ENCODE peak calls at places on chromosome 1, in ten cellular contexts. N, L, Q, D, X, K, C, R, P and G are unnamed samples.

GRCh38 chr1:28134651-28135207 is 41.8 kb downstream of the PTAFR start:
- DNase-seq in L (no peak), R (no peak), Q (no peak), P (no peak), X (no peak), D (no peak), N (no peak), K (no peak), C (no peak), G (no peak)

GRCh38 chr1:151516031-151516511 is 4.9 kb downstream of the CGN start:
- DNase-seq in R (no peak), D (no peak), Q (no peak), C (no peak), L (no peak), X (no peak), P (no peak), K (no peak), N (no peak), G (no peak)

GRCh38 chr1:71577451-71578131 is 496.8 kb upstream of the ZRANB2 start:
- DNase-seq in L (no peak), P (no peak), C (no peak), K (no peak), N (no peak), Q (no peak), D (no peak), R (no peak), X (no peak), G (no peak)

GRCh38 chr1:203321273-203322052 is 16.1 kb downstream of the BTG2 start:
- DNase-seq in L (no peak), N (no peak), X (no peak), D (no peak), R (peak; percentile 56), Q (no peak), K (no peak), C (no peak), P (no peak), G (no peak)

GRCh38 chr1:232038704-232039103 is 412.1 kb downstream of the DISC1 start:
- DNase-seq in R (no peak), X (no peak), C (no peak), K (no peak), P (no peak), D (no peak), Q (no peak), N (no peak), L (no peak), G (no peak)

GRCh38 chr1:58870298-58870676 is 86.4 kb upstream of the JUN start:
- DNase-seq in K (no peak), R (no peak), N (peak; percentile 77), D (no peak), Q (no peak), X (no peak), C (no peak), P (no peak), L (no peak), G (no peak)

GRCh38 chr1:189654906-189655305 is 822.8 kb downstream of the BRINP3 start:
- DNase-seq in R (no peak), X (no peak), P (no peak), Q (peak; percentile 65), N (no peak), L (no peak), D (peak; percentile 14), C (no peak), K (no peak), G (no peak)

GRCh38 chr1:201275266-201275666 is 8.0 kb upstream of the PKP1 start:
- DNase-seq in X (no peak), Q (peak; percentile 43), R (no peak), K (peak; percentile 49), D (no peak), N (no peak), P (no peak), C (peak; percentile 90), L (no peak), G (no peak)

GRCh38 chr1:178683304-178683703 is 41.7 kb upstream of the RALGPS2 start:
- DNase-seq in N (no peak), D (no peak), L (no peak), P (no peak), Q (no peak), K (no peak), X (no peak), R (no peak), C (no peak), G (no peak)

GRCh38 chr1:210850556-210850955 is 283.4 kb downstream of the KCNH1 start:
- DNase-seq in R (no peak), L (no peak), K (no peak), D (no peak), X (no peak), P (no peak), N (no peak), Q (no peak), C (no peak), G (peak; percentile 51)

GRCh38 chr1:233664254-233664653 is 50.3 kb downstream of the KCNK1 start:
- DNase-seq in K (no peak), N (no peak), C (no peak), R (no peak), Q (no peak), X (no peak), D (no peak), P (no peak), L (no peak), G (no peak)

DNA sequence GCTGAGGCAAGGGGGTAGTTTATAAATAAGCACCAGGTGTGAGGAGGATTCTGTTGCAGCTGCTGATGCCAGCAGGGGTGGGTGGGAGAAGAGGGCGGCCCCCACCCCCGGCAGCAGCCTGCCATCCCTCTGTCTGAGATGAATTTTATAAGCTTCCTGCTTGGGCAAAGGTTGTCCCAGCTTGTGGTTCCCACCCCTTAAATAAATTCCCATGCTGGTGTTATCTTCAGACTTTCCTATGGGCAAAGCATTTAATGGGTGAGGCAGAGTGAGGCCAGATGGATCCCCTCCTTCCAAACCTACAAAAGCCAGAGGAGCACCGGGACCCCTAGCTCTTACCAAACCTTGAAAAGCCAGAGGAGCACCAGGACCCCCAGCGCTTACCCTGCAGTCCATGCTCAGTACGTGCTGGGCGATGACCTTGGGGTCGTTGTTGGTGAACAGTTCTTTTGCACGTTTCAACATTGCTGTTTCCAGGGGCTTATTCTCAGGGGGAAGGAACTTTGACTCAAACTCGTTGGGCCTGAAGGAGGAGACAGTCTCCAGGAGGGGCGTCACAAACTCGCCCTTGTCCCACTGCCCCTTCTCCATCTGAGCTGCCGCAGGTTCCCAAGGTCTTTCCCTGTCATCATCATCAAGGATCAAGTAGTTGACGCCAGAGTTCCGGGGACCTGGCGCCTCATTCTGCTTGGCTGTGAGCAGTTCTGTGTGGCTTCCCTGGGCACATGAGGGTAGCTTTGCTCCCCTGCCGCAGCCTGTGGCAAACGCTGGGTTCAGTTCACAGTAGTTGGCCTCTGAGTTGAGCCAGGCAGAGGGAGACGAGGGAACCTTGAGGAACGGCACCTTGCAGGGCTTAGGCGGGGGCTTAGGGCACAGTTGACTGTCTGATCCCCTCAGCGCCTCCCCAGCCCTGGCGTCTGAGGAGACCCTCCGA is 99.5 kb downstream of the BCAR3 start:
- DNase-seq in X (no peak), K (no peak), L (no peak), P (no peak), R (no peak), N (no peak), C (peak; percentile 17), Q (no peak), D (no peak), G (no peak)
- H3K4me3 ChIP-seq in X (no peak overlapping the region), K (no peak overlapping the region), L (no peak overlapping the region), P (no peak overlapping the region), R (no peak overlapping the region), N (no peak overlapping the region), C (no peak overlapping the region), Q (no peak overlapping the region), D (no peak overlapping the region), G (no peak overlapping the region)

GRCh38 chr1:244212219-244212618 is 161.1 kb downstream of the ZBTB18 start:
- DNase-seq in Q (no peak), P (no peak), D (no peak), L (no peak), K (no peak), C (no peak), N (no peak), X (no peak), R (no peak), G (no peak)
- H3K4me3 ChIP-seq in Q (no peak overlapping the region), P (no peak overlapping the region), D (no peak overlapping the region), L (no peak overlapping the region), K (no peak overlapping the region), C (no peak overlapping the region), N (no peak overlapping the region), X (no peak overlapping the region), R (no peak overlapping the region), G (no peak overlapping the region)

DNA sequence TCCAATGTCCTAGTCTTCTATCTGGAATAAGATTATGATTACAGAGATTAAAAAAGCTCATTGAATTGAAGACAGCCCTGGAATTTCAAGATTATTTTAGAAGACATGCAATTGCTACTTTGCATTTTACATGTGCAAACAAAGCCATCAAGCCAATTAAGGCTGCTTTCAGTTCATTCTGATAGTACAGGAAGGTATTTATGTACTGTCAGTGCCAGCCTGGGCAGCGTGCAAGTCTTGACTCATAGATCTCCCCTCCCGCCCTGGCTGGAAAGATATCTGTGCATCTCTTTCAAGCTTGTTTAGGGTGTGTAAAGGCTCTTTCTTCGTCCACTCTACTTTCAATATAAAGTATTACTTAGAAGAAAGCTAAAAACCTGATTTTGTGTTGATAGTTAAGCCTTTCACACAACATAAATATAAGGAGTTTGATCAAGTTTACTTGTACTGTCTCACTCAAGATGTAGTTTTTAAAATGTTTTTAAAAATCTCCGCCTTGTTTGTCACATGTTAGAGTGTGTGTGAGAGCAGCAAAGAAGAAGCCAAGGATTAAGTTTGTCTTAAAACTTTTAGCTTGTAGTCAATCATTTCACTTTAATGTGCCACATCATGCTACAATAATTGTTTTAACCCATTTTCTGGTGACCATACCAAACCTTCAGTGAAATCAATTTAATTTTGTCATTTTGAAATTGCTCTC is 13.6 kb upstream of the LYPLAL1 start:
- DNase-seq in K (no peak), P (no peak), C (no peak), R (no peak), L (no peak), X (no peak), D (no peak), Q (no peak), N (no peak), G (no peak)
- H3K4me3 ChIP-seq in K (no peak overlapping the region), P (no peak overlapping the region), C (no peak overlapping the region), R (no peak overlapping the region), L (no peak overlapping the region), X (no peak overlapping the region), D (no peak overlapping the region), Q (no peak overlapping the region), N (no peak overlapping the region), G (no peak overlapping the region)

DNA sequence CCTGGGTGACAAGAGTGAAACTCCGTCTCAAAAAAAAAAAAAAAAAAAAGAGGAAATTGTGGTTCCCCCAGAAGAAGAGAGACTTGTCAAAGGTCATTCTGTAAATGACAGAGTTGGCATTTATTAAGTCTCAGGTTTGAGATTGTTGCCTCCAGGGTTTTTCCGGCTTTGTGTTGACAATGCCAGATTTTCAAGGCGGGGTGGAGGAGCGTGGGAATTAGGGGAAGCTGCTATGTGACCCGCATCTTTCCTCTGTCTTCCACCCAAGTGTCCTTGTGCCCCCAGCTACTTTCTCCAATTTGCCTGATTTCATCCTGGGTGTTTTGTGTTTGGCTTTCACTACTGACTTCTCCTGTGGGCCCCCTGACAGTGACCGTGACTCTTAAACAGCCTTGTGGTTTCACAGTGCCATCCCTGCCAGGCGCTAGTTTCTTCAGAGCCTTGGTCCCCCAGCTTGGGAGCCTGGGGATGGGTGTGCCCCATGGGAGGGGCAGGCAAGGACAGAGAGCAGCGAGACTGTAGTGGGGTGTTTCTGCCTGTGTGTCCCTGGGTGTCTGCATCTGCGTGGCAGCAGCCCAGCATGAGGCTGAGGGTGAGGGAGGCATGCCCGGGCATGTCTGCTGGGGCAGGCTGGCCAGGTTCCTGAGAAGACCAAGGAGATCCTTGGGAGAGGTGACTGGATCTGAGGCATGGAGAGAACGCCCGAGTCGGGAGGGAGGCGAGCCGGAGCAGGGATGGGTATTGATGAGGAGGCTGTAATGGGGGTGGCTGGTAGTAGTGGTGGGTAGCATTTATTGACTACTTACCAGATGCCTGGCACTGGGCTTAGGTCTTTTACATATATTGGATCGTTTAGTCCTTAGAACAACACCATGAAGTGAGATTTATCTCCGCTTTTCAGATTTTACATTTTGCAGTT is 46.3 kb downstream of the IER5 start:
- DNase-seq in D (peak; percentile 88), N (peak; percentile 71), Q (peak; percentile 77), C (peak; percentile 86), L (no peak), K (peak; percentile 49), P (no peak), R (no peak), X (no peak), G (peak; percentile 44)
- H3K4me3 ChIP-seq in D (no peak overlapping the region), N (no peak overlapping the region), Q (no peak overlapping the region), C (no peak overlapping the region), L (no peak overlapping the region), K (no peak overlapping the region), P (no peak overlapping the region), R (no peak overlapping the region), X (no peak overlapping the region), G (no peak overlapping the region)